ENCODE peak calls at places on chromosomes 5 and 9, in six cellular contexts. X is astrocyte of the spinal cord, H is A549, E is brain microvascular endothelial cell, R is fibroblast of the aortic adventitia, K is AG04449. T is an unnamed sample.
A peak's percentile ranks its signal among the peaks of the same experiment; 100 is the strongest.

GRCh38 chr9:75101004-75101601 is 12.8 kb downstream of the OSTF1 start:
- DNase-seq in K (no peak), X (no peak), R (no peak), E (no peak), H (no peak), T (no peak)

GRCh38 chr5:160469156-160470144 is 47.8 kb downstream of the PTTG1 start:
- DNase-seq in E (peak; percentile 64), R (no peak), H (no peak), K (no peak), X (no peak), T (no peak)

GRCh38 chr5:19125956-19126713 is 861.9 kb downstream of the CDH18 start:
- DNase-seq in H (no peak), R (no peak), X (peak; percentile 19), E (no peak), K (no peak), T (no peak)

GRCh38 chr9:129584136-129584535 is 36.8 kb downstream of the C9orf50 start:
- DNase-seq in R (peak; percentile 90), E (peak; percentile 86), K (no peak), H (peak; percentile 86), X (peak; percentile 79), T (no peak)

GRCh38 chr9:128551652-128552152 is 685 bp upstream of the SPTAN1 start:
- DNase-seq in H (no peak), K (no peak), X (no peak), E (no peak), R (no peak), T (no peak)

GRCh38 chr5:157857821-157858526 is 971 bp downstream of the CLINT1 start:
- DNase-seq in K (no peak), H (no peak), E (no peak), R (peak; percentile 25), X (peak; percentile 20), T (no peak)

GRCh38 chr5:179336126-179336870 is 9.0 kb downstream of the ADAMTS2 start:
- DNase-seq in H (no peak), R (no peak), K (no peak), X (no peak), E (no peak), T (no peak)

GRCh38 chr9:124321935-124322334 is 64.2 kb downstream of the NEK6 start:
- DNase-seq in K (no peak), H (no peak), R (no peak), X (no peak), E (no peak), T (no peak)

GRCh38 chr5:168337361-168337760 is 45.9 kb downstream of the WWC1 start:
- DNase-seq in R (no peak), K (no peak), E (no peak), H (no peak), X (no peak), T (no peak)

GRCh38 chr5:168342151-168342825 is 50.8 kb downstream of the WWC1 start:
- DNase-seq in E (peak; percentile 8), R (no peak), X (peak; percentile 51), H (no peak), K (no peak), T (no peak)

GRCh38 chr5:168341178-168341577 is 49.7 kb downstream of the WWC1 start:
- DNase-seq in K (no peak), X (no peak), R (no peak), E (no peak), H (no peak), T (no peak)

GRCh38 chr5:168340487-168340886 is 49.0 kb downstream of the WWC1 start:
- DNase-seq in H (no peak), K (no peak), E (no peak), X (no peak), R (no peak), T (no peak)

GRCh38 chr5:168339151-168340140 is 48.0 kb downstream of the WWC1 start:
- DNase-seq in X (no peak), R (no peak), K (no peak), H (no peak), E (no peak), T (no peak)
- TF ChIP-seq CTCF in X (no peak), R (no peak), K (no peak), H (no peak), E (peak; percentile 40), T (no peak)

DNA sequence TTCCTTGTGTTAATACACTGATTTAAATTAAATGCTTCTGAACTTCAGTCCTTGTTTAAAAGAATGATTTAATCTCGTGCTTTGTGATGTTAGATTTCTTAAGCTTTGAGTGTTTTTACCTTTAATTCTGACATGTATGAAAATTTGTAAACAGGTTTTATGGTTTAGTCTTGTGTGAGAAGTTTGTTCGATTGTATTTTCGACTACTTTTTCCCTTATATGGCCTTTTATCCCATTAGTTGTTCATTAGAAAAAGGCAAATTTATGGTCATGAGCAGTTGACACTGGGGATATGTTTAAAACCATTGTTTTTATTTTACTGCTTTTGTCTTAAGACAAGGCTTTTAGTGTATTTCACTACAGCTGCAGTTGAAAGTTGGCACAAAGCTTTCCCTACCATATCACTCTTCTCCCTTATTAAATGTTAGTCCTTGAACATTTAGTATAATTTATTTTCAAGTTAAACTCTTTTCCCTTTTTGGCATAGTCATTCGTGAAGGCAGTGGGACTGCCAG is 3.3 kb downstream of the UBE2R2 start:
- DNase-seq in K (no peak), R (no peak), H (no peak), E (no peak), X (no peak), T (no peak)
- H3K4me3 ChIP-seq in K (peak overlapping the region; percentile 16), R (no peak overlapping the region), H (no peak overlapping the region), E (no peak overlapping the region), X (no peak overlapping the region), T (peak overlapping the region; percentile 2)

DNA sequence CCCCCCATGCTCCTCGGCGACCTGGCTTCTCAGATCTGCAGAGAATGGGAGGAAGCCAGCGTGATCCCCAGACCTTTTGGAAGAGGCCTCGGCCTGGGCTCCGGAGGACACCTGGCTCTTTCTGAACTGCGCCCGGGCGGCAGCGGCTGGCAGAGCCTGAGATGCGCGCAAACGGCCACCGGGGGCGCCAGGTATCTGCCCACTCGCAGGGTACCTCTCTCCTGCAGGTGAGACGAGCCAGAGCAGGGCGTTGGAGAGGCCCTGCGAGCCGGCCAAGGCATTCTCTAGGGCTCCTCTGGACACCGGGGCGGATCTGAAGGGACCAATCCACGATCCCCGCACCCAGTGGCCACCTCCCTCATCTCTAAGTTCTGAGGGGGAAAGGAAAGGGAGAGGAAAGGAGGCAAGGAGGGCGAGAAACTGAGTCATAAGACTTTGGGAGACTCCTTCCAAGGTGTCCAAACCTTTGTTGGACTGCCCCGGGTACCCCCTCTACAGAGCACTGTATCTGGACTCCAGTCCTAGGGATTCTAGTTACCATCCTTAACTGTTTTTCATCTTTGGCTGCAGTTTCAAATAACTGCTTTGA is 55.0 kb upstream of the SLC46A2 start:
- DNase-seq in X (no peak), H (peak; percentile 16), K (no peak), E (no peak), R (no peak), T (no peak)
- TF ChIP-seq CTCF in X (peak; percentile 9), H (no peak), K (no peak), E (peak; percentile 25), R (no peak), T (peak; percentile 11)

GRCh38 chr5:168885324-168886120 is 306.4 kb upstream of the PANK3 start:
- DNase-seq in E (no peak), R (no peak), X (no peak), K (no peak), H (no peak), T (no peak)
- H3K4me3 ChIP-seq in E (no peak overlapping the region), R (no peak overlapping the region), X (no peak overlapping the region), K (no peak overlapping the region), H (no peak overlapping the region), T (no peak overlapping the region)

DNA sequence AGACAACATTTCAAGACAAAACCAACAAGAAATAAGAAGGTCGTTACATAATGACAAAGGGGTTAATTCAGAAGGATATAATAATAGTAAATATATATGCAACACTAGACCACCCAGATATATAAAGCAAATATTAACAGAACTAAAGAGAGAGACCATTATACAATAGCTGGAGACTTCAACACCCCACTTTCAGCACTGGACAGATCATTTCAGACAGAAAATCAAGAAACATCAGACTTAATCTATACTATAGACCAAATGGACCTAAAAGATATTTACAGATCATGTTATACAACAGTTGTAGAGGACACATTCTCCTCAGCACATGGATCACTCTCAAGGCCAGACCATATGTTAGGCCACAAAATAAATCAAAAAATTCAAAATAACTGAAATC is 26.8 kb downstream of the CERT1 start:
- DNase-seq in R (no peak), E (no peak), K (no peak), H (no peak), X (no peak), T (no peak)
- TF ChIP-seq CTCF in R (no peak), E (no peak), K (no peak), H (no peak), X (no peak), T (no peak)

DNA sequence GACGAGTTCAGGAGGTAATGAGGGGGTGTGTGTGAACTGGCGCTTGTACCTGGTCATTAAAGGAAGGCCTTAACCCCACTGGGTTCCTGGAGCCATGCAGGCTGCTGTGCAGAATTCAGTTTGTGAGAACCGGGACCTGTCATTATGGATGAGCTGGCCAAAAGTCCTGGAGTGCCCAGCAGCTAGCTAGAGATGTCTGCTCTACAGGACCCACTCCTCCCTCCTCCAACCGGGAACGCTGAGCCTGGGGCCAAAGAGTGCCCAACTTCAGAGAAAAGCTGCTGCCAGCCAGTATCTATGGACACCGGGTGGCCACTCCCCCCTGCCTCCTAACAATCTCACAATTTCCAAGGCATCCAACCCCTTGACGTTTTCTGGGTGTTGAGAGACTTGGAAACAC is 1.2 kb downstream of the ENTREP1 start:
- DNase-seq in K (no peak), E (no peak), X (no peak), H (no peak), R (no peak), T (no peak)
- H3K4me3 ChIP-seq in K (no peak overlapping the region), E (no peak overlapping the region), X (no peak overlapping the region), H (no peak overlapping the region), R (no peak overlapping the region), T (peak overlapping the region; percentile 61)

T was measured in retinal pigment epithelial cell.